ENCODE peak calls at places on chromosomes 11 and 22, in six cellular contexts. M is DMS153; K is NCI-H774; S is stimulated activated CD4-positive, alpha-beta T cell treated with anti-CD3 and anti-CD28 coated beads, TNF-alpha, amount 100 ng/mL, for 24 hours; J is foreskin melanocyte; P is iris pigment epithelial cell. O is an unnamed sample.

GRCh38 chr11:79055866-79056632 is 384.8 kb downstream of the TENM4 start:
- DNase-seq in P (peak), J (no peak), K (no peak), M (no peak), S (no peak), O (no peak)

GRCh38 chr11:46332568-46333128 is 14.6 kb upstream of the DGKZ start:
- DNase-seq in S (no peak), K (no peak), J (no peak), M (no peak), P (no peak), O (no peak)

GRCh38 chr11:85295872-85296271 is 331.3 kb downstream of the DLG2 start:
- DNase-seq in K (no peak), S (no peak), P (no peak), J (no peak), M (no peak), O (no peak)

GRCh38 chr11:131840542-131840941 is 470.1 kb downstream of the NTM start:
- DNase-seq in M (no peak), P (no peak), K (no peak), S (no peak), J (no peak), O (no peak)

GRCh38 chr11:66720223-66720898 is 8.7 kb downstream of the SPTBN2 start:
- DNase-seq in M (peak), P (peak), S (peak), J (no peak), K (peak), O (no peak)

GRCh38 chr11:126304457-126305072 is 705 bp downstream of the DCPS start:
- DNase-seq in J (no peak), M (no peak), S (no peak), P (no peak), K (no peak), O (no peak)

GRCh38 chr22:49577168-49578060 is 250.3 kb downstream of the BRD1 start:
- DNase-seq in M (no peak), K (no peak), J (no peak), S (no peak), P (no peak), O (no peak)

GRCh38 chr11:653837-654236 is 16.8 kb downstream of the DRD4 start:
- DNase-seq in J (no peak), P (no peak), M (no peak), S (no peak), K (no peak), O (no peak)

GRCh38 chr22:46001426-46002106 is 24.6 kb upstream of the WNT7B start:
- DNase-seq in M (peak), K (peak), S (no peak), P (no peak), J (no peak), O (no peak)

GRCh38 chr11:1757861-1758610 is 5.7 kb downstream of the CTSD start:
- DNase-seq in S (no peak), K (no peak), M (no peak), P (no peak), J (no peak), O (no peak)

GRCh38 chr11:69636870-69637600 is 3.9 kb upstream of the CCND1 start:
- DNase-seq in P (no peak), M (no peak), J (no peak), S (no peak), K (no peak), O (no peak)

GRCh38 chr11:1864216-1864615 is 11.3 kb downstream of the LSP1 start:
- DNase-seq in M (no peak), K (no peak), J (no peak), P (peak), S (no peak), O (no peak)

GRCh38 chr22:21564411-21564810 is 3.1 kb upstream of the UBE2L3 start:
- DNase-seq in M (no peak), P (no peak), K (no peak), J (no peak), S (no peak), O (no peak)

GRCh38 chr22:42313804-42314581 is 43.5 kb upstream of the TCF20 start:
- DNase-seq in P (peak), J (no peak), S (no peak), M (peak), K (peak), O (peak)

GRCh38 chr11:134633276-134633675 is 221.2 kb upstream of the B3GAT1 start:
- DNase-seq in S (no peak), J (no peak), K (no peak), P (no peak), M (no peak), O (no peak)

GRCh38 chr11:7060828-7061227 is 28.0 kb upstream of the RBMXL2 start:
- DNase-seq in P (peak), S (no peak), M (no peak), K (no peak), J (no peak), O (no peak)

GRCh38 chr11:96303980-96304379 is 39.0 kb downstream of the MAML2 start:
- DNase-seq in J (no peak), S (no peak), M (no peak), P (no peak), K (no peak), O (peak)

GRCh38 chr22:27207907-27208306 is 550.5 kb downstream of the MIAT start:
- DNase-seq in M (no peak), J (no peak), P (peak), K (no peak), S (no peak), O (no peak)

GRCh38 chr11:58276151-58276550 is 8.1 kb upstream of the OR10W1 start:
- DNase-seq in P (peak), S (no peak), J (no peak), K (no peak), M (no peak), O (no peak)

GRCh38 chr11:13776134-13776815 is 107.8 kb downstream of the FAR1 start:
- DNase-seq in K (no peak), S (no peak), J (no peak), M (no peak), P (no peak), O (peak)

GRCh38 chr22:19887251-19887985 is 32.7 kb upstream of the GNB1L start:
- DNase-seq in K (no peak), J (no peak), M (no peak), S (no peak), P (no peak), O (no peak)

GRCh38 chr22:44526431-44527115 is 28.5 kb upstream of the RTL6 start:
- DNase-seq in K (peak), J (no peak), P (no peak), M (peak), S (no peak), O (no peak)

GRCh38 chr11:119488256-119488995 is 65.5 kb upstream of the THY1 start:
- DNase-seq in M (no peak), S (no peak), J (no peak), P (no peak), K (no peak), O (no peak)

GRCh38 chr11:68309621-68310185 is 2.7 kb upstream of the LRP5 start:
- DNase-seq in J (no peak), M (no peak), S (no peak), P (no peak), K (no peak), O (no peak)

GRCh38 chr22:17903564-17904295 is 120.6 kb downstream of the MICAL3 start:
- DNase-seq in K (no peak), M (no peak), J (peak), P (no peak), S (no peak), O (no peak)

GRCh38 chr11:132639986-132640385 is 892.3 kb downstream of the OPCML start:
- DNase-seq in P (no peak), S (no peak), J (no peak), M (no peak), K (no peak), O (no peak)

GRCh38 chr22:42918500-42918899 is 61.4 kb upstream of the ARFGAP3 start:
- DNase-seq in J (no peak), M (no peak), P (no peak), S (no peak), K (no peak), O (no peak)

GRCh38 chr11:133712235-133712634 is 133.1 kb downstream of the SPATA19 start:
- DNase-seq in S (no peak), J (no peak), P (no peak), M (no peak), K (no peak), O (no peak)

GRCh38 chr11:112343368-112344039 is 82.8 kb upstream of the PLET1 start:
- DNase-seq in M (peak), K (peak), P (peak), J (peak), S (no peak), O (no peak)

GRCh38 chr11:124586247-124586860 is 16.6 kb downstream of the OR8A1 start:
- DNase-seq in S (peak), M (peak), K (peak), J (peak), P (peak), O (peak)

GRCh38 chr11:120565436-120566155 is 54.0 kb downstream of the GRIK4 start:
- DNase-seq in P (peak), M (no peak), S (no peak), J (no peak), K (no peak), O (no peak)

GRCh38 chr11:36622431-36623136 is 24.5 kb upstream of the RAG2 start:
- DNase-seq in S (no peak), M (no peak), K (no peak), J (peak), P (peak), O (peak)

GRCh38 chr22:26460202-26460601 is 23.4 kb downstream of the HPS4 start:
- DNase-seq in S (no peak), M (no peak), J (no peak), P (no peak), K (no peak), O (no peak)

GRCh38 chr22:27535452-27535851 is 266.1 kb downstream of the MN1 start:
- DNase-seq in S (no peak), P (no peak), K (no peak), M (no peak), J (no peak), O (no peak)

GRCh38 chr11:1936072-1936780 is 10.9 kb upstream of the MRPL23 start:
- DNase-seq in S (no peak), P (no peak), J (no peak), M (no peak), K (no peak), O (no peak)